ENCODE peak calls at places on chromosome 18, in nine cellular contexts. Q is caudate nucleus; S is MV-4-11; K is body of pancreas; M is activated naive CD8-positive, alpha-beta T cell treated with anti-CD3 and anti-CD28 coated beads, Interleukin-2, amount 10 ng/mL, durations not matched to agents 7 days and 5 days; I is stimulated activated CD4-positive, alpha-beta T cell treated with anti-CD3 and anti-CD28 coated beads, Interleukin-2, amount 100 ng/mL, for 48 hours; N is fibroblast of the aortic adventitia; L is progenitor cell of endocrine pancreas; Z is hepatocyte. J is an unnamed sample.

GRCh38 chr18:3664563-3665178 is 214.7 kb downstream of the TGIF1 start:
- DNase-seq in Q (no peak), S (peak), K (no peak), M (no peak), I (no peak), N (no peak), L (no peak), Z (peak), J (no peak)

GRCh38 chr18:34521040-34521439 is 189.1 kb upstream of the DTNA start:
- DNase-seq in Q (no peak), S (no peak), K (no peak), M (no peak), I (no peak), N (no peak), L (no peak), Z (no peak), J (no peak)

GRCh38 chr18:44325903-44326650 is 354.6 kb upstream of the SETBP1 start:
- DNase-seq in Q (no peak), S (no peak), K (peak), M (no peak), I (peak), N (peak), L (peak), Z (peak), J (no peak)

GRCh38 chr18:49167084-49167483 is 216.3 kb upstream of the SMAD7 start:
- DNase-seq in Q (no peak), S (peak), K (no peak), M (no peak), I (no peak), N (no peak), L (no peak), Z (no peak), J (no peak)

GRCh38 chr18:2824865-2825264 is 21.9 kb upstream of the EMILIN2 start:
- DNase-seq in Q (no peak), S (no peak), K (no peak), M (no peak), I (no peak), N (no peak), L (no peak), Z (no peak), J (no peak)

GRCh38 chr18:47109049-47109448 is 41.3 kb downstream of the HDHD2 start:
- DNase-seq in Q (no peak), S (no peak), K (no peak), M (no peak), I (no peak), N (no peak), L (no peak), Z (no peak), J (no peak)

GRCh38 chr18:31246460-31246859 is 71.5 kb upstream of the DSG1 start:
- DNase-seq in Q (no peak), S (peak), K (no peak), M (no peak), I (no peak), N (no peak), L (no peak), Z (no peak), J (no peak)

GRCh38 chr18:38022247-38022646 is 456.6 kb upstream of the CELF4 start:
- DNase-seq in Q (no peak), S (no peak), K (no peak), M (no peak), I (no peak), N (no peak), L (no peak), Z (no peak), J (no peak)

GRCh38 chr18:70413455-70413854 is 124.6 kb downstream of the SOCS6 start:
- DNase-seq in Q (no peak), S (no peak), K (no peak), M (no peak), I (no peak), N (no peak), L (no peak), Z (no peak), J (no peak)

GRCh38 chr18:47191956-47192355 is 15.8 kb upstream of the IER3IP1 start:
- DNase-seq in Q (no peak), S (peak), K (no peak), M (no peak), I (no peak), N (peak), L (no peak), Z (peak), J (no peak)

GRCh38 chr18:63314062-63314790 is 5.3 kb downstream of the BCL2 start:
- DNase-seq in Q (no peak), S (peak), K (no peak), M (no peak), I (no peak), N (no peak), L (no peak), Z (no peak), J (no peak)

GRCh38 chr18:77635441-77635840 is 385.8 kb downstream of the GALR1 start:
- DNase-seq in Q (peak), S (peak), K (no peak), M (no peak), I (no peak), N (peak), L (no peak), Z (no peak), J (no peak)

GRCh38 chr18:36493349-36494281 is 196.1 kb downstream of the FHOD3 start:
- DNase-seq in Q (no peak), S (no peak), K (peak), M (no peak), I (no peak), N (peak), L (no peak), Z (peak), J (no peak)

GRCh38 chr18:67525328-67526110 is 9.0 kb upstream of the DSEL start:
- DNase-seq in Q (no peak), S (no peak), K (peak), M (no peak), I (no peak), N (peak), L (no peak), Z (peak), J (no peak)

GRCh38 chr18:55047546-55047945 is 88.3 kb upstream of the CCDC68 start:
- DNase-seq in Q (no peak), S (peak), K (no peak), M (no peak), I (no peak), N (peak), L (no peak), Z (peak), J (no peak)

GRCh38 chr18:65016631-65017371 is 734.0 kb upstream of the CDH7 start:
- DNase-seq in Q (no peak), S (no peak), K (no peak), M (no peak), I (no peak), N (no peak), L (no peak), Z (no peak), J (no peak)

GRCh38 chr18:78979682-78980278 is at the start of gene SALL3:
- DNase-seq in Q (peak), S (no peak), K (no peak), M (no peak), I (no peak), N (no peak), L (no peak), Z (no peak), J (no peak)

GRCh38 chr18:46481048-46481846 is 175.8 kb downstream of the LOXHD1 start:
- DNase-seq in Q (no peak), S (peak), K (no peak), M (peak), I (peak), N (peak), L (peak), Z (peak), J (no peak)

GRCh38 chr18:25284861-25285574 is 66.9 kb downstream of the ZNF521 start:
- DNase-seq in Q (no peak), S (no peak), K (no peak), M (no peak), I (no peak), N (peak), L (no peak), Z (no peak), J (no peak)

GRCh38 chr18:34726286-34727004 is 16.3 kb downstream of the DTNA start:
- DNase-seq in Q (no peak), S (no peak), K (no peak), M (peak), I (no peak), N (no peak), L (no peak), Z (peak), J (no peak)

GRCh38 chr18:37270046-37270665 is 295.4 kb downstream of the CELF4 start:
- DNase-seq in Q (no peak), S (peak), K (peak), M (peak), I (peak), N (peak), L (peak), Z (peak), J (no peak)

GRCh38 chr18:48884306-48885235 is 66.2 kb downstream of the SMAD7 start:
- DNase-seq in Q (no peak), S (no peak), K (no peak), M (no peak), I (no peak), N (no peak), L (no peak), Z (no peak), J (no peak)

GRCh38 chr18:44579028-44579692 is 101.5 kb upstream of the SETBP1 start:
- DNase-seq in Q (no peak), S (no peak), K (no peak), M (no peak), I (no peak), N (no peak), L (no peak), Z (peak), J (peak)

GRCh38 chr18:27062802-27063201 is 122.3 kb downstream of the CHST9 start:
- DNase-seq in Q (no peak), S (no peak), K (no peak), M (no peak), I (no peak), N (no peak), L (no peak), Z (no peak), J (no peak)

GRCh38 chr18:568731-569130 is 11.4 kb upstream of the CETN1 start:
- DNase-seq in Q (no peak), S (no peak), K (no peak), M (no peak), I (no peak), N (no peak), L (no peak), Z (no peak), J (no peak)

GRCh38 chr18:63869851-63870250 is 17.7 kb upstream of the SERPINB2 start:
- DNase-seq in Q (no peak), S (peak), K (no peak), M (no peak), I (no peak), N (no peak), L (no peak), Z (no peak), J (no peak)

GRCh38 chr18:65755616-65756015 is 4.8 kb downstream of the CDH7 start:
- DNase-seq in Q (no peak), S (no peak), K (no peak), M (no peak), I (no peak), N (no peak), L (no peak), Z (no peak), J (no peak)

GRCh38 chr18:44273298-44273697 is 407.4 kb upstream of the SETBP1 start:
- DNase-seq in Q (no peak), S (no peak), K (no peak), M (no peak), I (no peak), N (no peak), L (no peak), Z (no peak), J (no peak)

GRCh38 chr18:10927290-10927979 is 221.9 kb downstream of the PIEZO2 start:
- DNase-seq in Q (no peak), S (no peak), K (no peak), M (no peak), I (no peak), N (peak), L (no peak), Z (no peak), J (no peak)

GRCh38 chr18:46411862-46412690 is 244.9 kb downstream of the LOXHD1 start:
- DNase-seq in Q (no peak), S (peak), K (no peak), M (no peak), I (no peak), N (no peak), L (no peak), Z (no peak), J (no peak)

GRCh38 chr18:12839526-12840196 is 44.4 kb downstream of the PTPN2 start:
- DNase-seq in Q (no peak), S (peak), K (no peak), M (no peak), I (no peak), N (peak), L (no peak), Z (no peak), J (peak)

GRCh38 chr18:31301201-31301655 is 16.7 kb upstream of the DSG1 start:
- DNase-seq in Q (no peak), S (no peak), K (no peak), M (no peak), I (no peak), N (no peak), L (no peak), Z (peak), J (no peak)

GRCh38 chr18:56162871-56163270 is 475.5 kb downstream of the TXNL1 start:
- DNase-seq in Q (no peak), S (peak), K (peak), M (no peak), I (no peak), N (no peak), L (no peak), Z (no peak), J (no peak)